ENCODE peak calls at places on chromosome 22, in nine cellular contexts. One of them, this sample, is unnamed. For H3K4me1, the result is how much of the 10 kb centered on the place peaks cover.

GRCh38 chr22:49292909-49293308 is 534.8 kb downstream of the BRD1 start:
- DNase-seq in uterus: no peak
- DNase-seq in OCI-LY7: no peak
- DNase-seq in neural progenitor cell: no peak
- DNase-seq in mammary epithelial cell: no peak
- DNase-seq in prostate gland: no peak
- DNase-seq in SJSA1: peak
- DNase-seq in small intestine: no peak
- DNase-seq in ovary: no peak
- DNase-seq in this sample: no peak

GRCh38 chr22:20957118-20957690 is 9.9 kb upstream of the AIFM3 start:
- DNase-seq in uterus: no peak
- DNase-seq in OCI-LY7: no peak
- DNase-seq in neural progenitor cell: peak
- DNase-seq in mammary epithelial cell: no peak
- DNase-seq in prostate gland: no peak
- DNase-seq in SJSA1: no peak
- DNase-seq in small intestine: peak
- DNase-seq in ovary: no peak
- DNase-seq in this sample: no peak

GRCh38 chr22:46057762-46058420 is 80.9 kb upstream of the WNT7B start:
- DNase-seq in uterus: peak
- DNase-seq in OCI-LY7: peak
- DNase-seq in neural progenitor cell: no peak
- DNase-seq in mammary epithelial cell: peak
- DNase-seq in prostate gland: peak
- DNase-seq in SJSA1: peak
- DNase-seq in small intestine: peak
- DNase-seq in ovary: peak
- DNase-seq in this sample: no peak

GRCh38 chr22:48886604-48887393 is 940.9 kb downstream of the BRD1 start:
- DNase-seq in uterus: no peak
- DNase-seq in OCI-LY7: no peak
- DNase-seq in neural progenitor cell: no peak
- DNase-seq in mammary epithelial cell: no peak
- DNase-seq in prostate gland: no peak
- DNase-seq in SJSA1: peak
- DNase-seq in small intestine: no peak
- DNase-seq in ovary: peak
- DNase-seq in this sample: no peak

GRCh38 chr22:37760152-37760551 is 47.6 kb upstream of the GCAT start:
- DNase-seq in uterus: no peak
- DNase-seq in OCI-LY7: no peak
- DNase-seq in neural progenitor cell: no peak
- DNase-seq in mammary epithelial cell: no peak
- DNase-seq in prostate gland: no peak
- DNase-seq in SJSA1: no peak
- DNase-seq in small intestine: no peak
- DNase-seq in ovary: no peak
- DNase-seq in this sample: no peak

GRCh38 chr22:36816635-36817428 is at the start of gene PVALB:
- DNase-seq in uterus: no peak
- DNase-seq in OCI-LY7: no peak
- DNase-seq in neural progenitor cell: peak
- DNase-seq in mammary epithelial cell: peak
- DNase-seq in prostate gland: no peak
- DNase-seq in SJSA1: no peak
- DNase-seq in small intestine: peak
- DNase-seq in ovary: no peak
- DNase-seq in this sample: peak

GRCh38 chr22:19224985-19225384 is 46.4 kb upstream of the SLC25A1 start:
- DNase-seq in uterus: no peak
- DNase-seq in OCI-LY7: no peak
- DNase-seq in neural progenitor cell: no peak
- DNase-seq in mammary epithelial cell: no peak
- DNase-seq in prostate gland: no peak
- DNase-seq in SJSA1: no peak
- DNase-seq in small intestine: no peak
- DNase-seq in ovary: no peak
- DNase-seq in this sample: no peak

GRCh38 chr22:28891156-28891733 is 7.9 kb downstream of the ZNRF3 start:
- DNase-seq in uterus: no peak
- DNase-seq in OCI-LY7: no peak
- DNase-seq in neural progenitor cell: no peak
- DNase-seq in mammary epithelial cell: no peak
- DNase-seq in prostate gland: no peak
- DNase-seq in SJSA1: no peak
- DNase-seq in small intestine: no peak
- DNase-seq in ovary: no peak
- DNase-seq in this sample: no peak

GRCh38 chr22:35205956-35206355 is 51.3 kb upstream of the HMGXB4 start:
- DNase-seq in uterus: no peak
- DNase-seq in OCI-LY7: no peak
- DNase-seq in neural progenitor cell: no peak
- DNase-seq in mammary epithelial cell: peak
- DNase-seq in prostate gland: peak
- DNase-seq in SJSA1: no peak
- DNase-seq in small intestine: no peak
- DNase-seq in ovary: no peak
- DNase-seq in this sample: no peak

GRCh38 chr22:36365020-36365411 is 22.8 kb downstream of the MYH9 start:
- DNase-seq in uterus: peak
- DNase-seq in OCI-LY7: no peak
- DNase-seq in neural progenitor cell: peak
- DNase-seq in mammary epithelial cell: peak
- DNase-seq in prostate gland: no peak
- DNase-seq in SJSA1: peak
- DNase-seq in small intestine: peak
- DNase-seq in ovary: peak
- DNase-seq in this sample: peak

GRCh38 chr22:36979016-36979415 is 40.2 kb downstream of the TST start:
- DNase-seq in uterus: no peak
- DNase-seq in OCI-LY7: no peak
- DNase-seq in neural progenitor cell: no peak
- DNase-seq in mammary epithelial cell: no peak
- DNase-seq in prostate gland: no peak
- DNase-seq in SJSA1: no peak
- DNase-seq in small intestine: no peak
- DNase-seq in ovary: no peak
- DNase-seq in this sample: no peak

GRCh38 chr22:21449531-21450319 is 17.5 kb upstream of the TMEM191C start:
- DNase-seq in uterus: peak
- DNase-seq in OCI-LY7: no peak
- DNase-seq in neural progenitor cell: peak
- DNase-seq in mammary epithelial cell: no peak
- DNase-seq in prostate gland: peak
- DNase-seq in SJSA1: peak
- DNase-seq in small intestine: no peak
- DNase-seq in ovary: peak
- DNase-seq in this sample: peak

GRCh38 chr22:28316014-28316413 is 363.6 kb downstream of the TTC28 start:
- DNase-seq in uterus: no peak
- DNase-seq in OCI-LY7: no peak
- DNase-seq in neural progenitor cell: no peak
- DNase-seq in mammary epithelial cell: peak
- DNase-seq in prostate gland: no peak
- DNase-seq in SJSA1: no peak
- DNase-seq in small intestine: peak
- DNase-seq in ovary: no peak
- DNase-seq in this sample: no peak

GRCh38 chr22:35587896-35588295 is 29.2 kb downstream of the MB start:
- DNase-seq in uterus: no peak
- DNase-seq in OCI-LY7: no peak
- DNase-seq in neural progenitor cell: no peak
- DNase-seq in mammary epithelial cell: no peak
- DNase-seq in prostate gland: no peak
- DNase-seq in SJSA1: no peak
- DNase-seq in small intestine: no peak
- DNase-seq in ovary: no peak
- DNase-seq in this sample: no peak

GRCh38 chr22:18965526-18966421 is 29.7 kb upstream of the PRODH start:
- DNase-seq in uterus: no peak
- DNase-seq in OCI-LY7: no peak
- DNase-seq in neural progenitor cell: no peak
- DNase-seq in mammary epithelial cell: no peak
- DNase-seq in prostate gland: no peak
- DNase-seq in SJSA1: no peak
- DNase-seq in small intestine: no peak
- DNase-seq in ovary: no peak
- DNase-seq in this sample: no peak

GRCh38 chr22:25702046-25702445 is 39.9 kb upstream of the MYO18B start:
- DNase-seq in uterus: no peak
- DNase-seq in OCI-LY7: peak
- DNase-seq in neural progenitor cell: no peak
- DNase-seq in mammary epithelial cell: peak
- DNase-seq in prostate gland: no peak
- DNase-seq in SJSA1: no peak
- DNase-seq in small intestine: peak
- DNase-seq in ovary: no peak
- DNase-seq in this sample: no peak

GRCh38 chr22:26169312-26170111 is at the start of gene SEZ6L:
- DNase-seq in uterus: no peak
- DNase-seq in OCI-LY7: no peak
- DNase-seq in neural progenitor cell: peak
- DNase-seq in mammary epithelial cell: no peak
- DNase-seq in prostate gland: no peak
- DNase-seq in SJSA1: no peak
- DNase-seq in small intestine: no peak
- DNase-seq in ovary: no peak
- DNase-seq in this sample: peak

GRCh38 chr22:27461470-27461869 is 340.1 kb downstream of the MN1 start:
- DNase-seq in uterus: no peak
- DNase-seq in OCI-LY7: no peak
- DNase-seq in neural progenitor cell: peak
- DNase-seq in mammary epithelial cell: peak
- DNase-seq in prostate gland: no peak
- DNase-seq in SJSA1: peak
- DNase-seq in small intestine: no peak
- DNase-seq in ovary: no peak
- DNase-seq in this sample: no peak

GRCh38 chr22:46010177-46010867 is 33.4 kb upstream of the WNT7B start:
- DNase-seq in uterus: peak
- DNase-seq in OCI-LY7: no peak
- DNase-seq in neural progenitor cell: no peak
- DNase-seq in mammary epithelial cell: peak
- DNase-seq in prostate gland: no peak
- DNase-seq in SJSA1: no peak
- DNase-seq in small intestine: no peak
- DNase-seq in ovary: no peak
- DNase-seq in this sample: peak

GRCh38 chr22:37559901-37560681 is at the start of gene CDC42EP1:
- DNase-seq in uterus: no peak
- DNase-seq in OCI-LY7: no peak
- DNase-seq in neural progenitor cell: peak
- DNase-seq in mammary epithelial cell: no peak
- DNase-seq in prostate gland: peak
- DNase-seq in SJSA1: no peak
- DNase-seq in small intestine: peak
- DNase-seq in ovary: peak
- DNase-seq in this sample: peak

DNA sequence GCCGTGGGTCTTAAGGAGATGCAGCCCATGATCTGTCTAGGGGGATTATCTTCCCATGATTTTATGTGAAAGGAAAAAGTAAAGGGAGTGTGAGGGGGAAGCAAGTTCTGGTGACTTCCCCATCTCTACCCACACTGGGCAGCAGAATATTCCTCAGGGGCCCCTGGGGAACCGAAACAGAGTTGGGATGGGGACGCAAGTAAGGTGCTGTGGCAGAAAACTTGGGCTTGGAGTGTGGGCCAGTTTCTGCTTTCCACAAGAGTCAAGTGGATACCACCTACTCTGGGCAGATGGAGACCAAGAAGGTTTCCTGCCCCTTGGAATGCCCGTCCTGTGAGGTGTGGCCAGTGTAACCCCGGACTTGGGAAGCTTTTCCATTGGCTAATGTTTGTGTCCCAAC is 64.4 kb downstream of the SGSM3 start:
- DNase-seq in uterus: no peak
- DNase-seq in OCI-LY7: no peak
- DNase-seq in neural progenitor cell: no peak
- DNase-seq in mammary epithelial cell: no peak
- DNase-seq in prostate gland: no peak
- DNase-seq in SJSA1: no peak
- DNase-seq in small intestine: no peak
- DNase-seq in ovary: no peak
- DNase-seq in this sample: no peak
- H3K4me1 ChIP-seq in uterus: under half
- H3K4me1 ChIP-seq in OCI-LY7: half or more
- H3K4me1 ChIP-seq in neural progenitor cell: under half
- H3K4me1 ChIP-seq in mammary epithelial cell: under half
- H3K4me1 ChIP-seq in prostate gland: under half
- H3K4me1 ChIP-seq in SJSA1: under half
- H3K4me1 ChIP-seq in small intestine: under half
- H3K4me1 ChIP-seq in ovary: under half
- H3K4me1 ChIP-seq in this sample: under half

GRCh38 chr22:31085493-31085824 is 4.3 kb downstream of the SMTN start:
- DNase-seq in uterus: peak
- DNase-seq in OCI-LY7: no peak
- DNase-seq in neural progenitor cell: peak
- DNase-seq in mammary epithelial cell: peak
- DNase-seq in prostate gland: no peak
- DNase-seq in SJSA1: no peak
- DNase-seq in small intestine: no peak
- DNase-seq in ovary: no peak
- DNase-seq in this sample: peak
- H3K27ac ChIP-seq in uterus: peak
- H3K27ac ChIP-seq in OCI-LY7: peak
- H3K27ac ChIP-seq in neural progenitor cell: no peak
- H3K27ac ChIP-seq in mammary epithelial cell: peak
- H3K27ac ChIP-seq in prostate gland: peak
- H3K27ac ChIP-seq in SJSA1: no peak
- H3K27ac ChIP-seq in small intestine: no peak
- H3K27ac ChIP-seq in ovary: peak
- H3K27ac ChIP-seq in this sample: peak

GRCh38 chr22:24583972-24584790 is 8.7 kb downstream of the LRRC75B start:
- DNase-seq in uterus: no peak
- DNase-seq in OCI-LY7: no peak
- DNase-seq in neural progenitor cell: no peak
- DNase-seq in mammary epithelial cell: no peak
- DNase-seq in prostate gland: no peak
- DNase-seq in SJSA1: no peak
- DNase-seq in small intestine: no peak
- DNase-seq in ovary: no peak
- DNase-seq in this sample: no peak
- H3K4me3 ChIP-seq in uterus: peak
- H3K4me3 ChIP-seq in OCI-LY7: no peak
- H3K4me3 ChIP-seq in neural progenitor cell: no peak
- H3K4me3 ChIP-seq in mammary epithelial cell: no peak
- H3K4me3 ChIP-seq in prostate gland: peak
- H3K4me3 ChIP-seq in SJSA1: no peak
- H3K4me3 ChIP-seq in small intestine: no peak
- H3K4me3 ChIP-seq in ovary: no peak
- H3K4me3 ChIP-seq in this sample: no peak

DNA sequence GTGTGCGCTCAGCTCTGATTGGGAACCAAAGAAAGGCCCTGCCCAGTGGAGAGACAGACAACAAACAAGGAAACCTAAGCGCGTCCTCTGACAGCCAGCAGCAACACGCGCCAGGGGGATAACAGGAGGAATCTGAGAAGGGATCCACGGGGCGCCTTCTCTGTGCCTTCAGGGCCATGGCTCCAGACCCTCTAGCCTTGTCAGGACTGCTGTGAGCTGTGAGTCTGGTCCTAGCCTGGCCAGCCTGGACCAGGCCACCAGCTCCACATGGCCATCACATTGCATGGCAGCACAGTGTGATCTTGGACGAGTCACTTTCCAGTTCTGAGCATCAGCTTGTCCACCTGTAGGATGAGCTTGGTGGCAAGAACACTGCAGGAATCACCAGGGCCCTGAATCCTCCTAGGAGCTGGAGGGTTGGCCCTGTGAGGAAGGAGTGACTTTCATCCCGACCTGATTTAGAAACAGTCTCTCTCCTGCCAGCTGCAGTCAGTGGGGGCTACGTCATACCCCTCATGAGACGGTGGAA is 11.8 kb upstream of the MGAT3 start:
- DNase-seq in uterus: no peak
- DNase-seq in OCI-LY7: no peak
- DNase-seq in neural progenitor cell: no peak
- DNase-seq in mammary epithelial cell: no peak
- DNase-seq in prostate gland: no peak
- DNase-seq in SJSA1: no peak
- DNase-seq in small intestine: no peak
- DNase-seq in ovary: no peak
- DNase-seq in this sample: no peak
- H3K4me1 ChIP-seq in uterus: under half
- H3K4me1 ChIP-seq in OCI-LY7: half or more
- H3K4me1 ChIP-seq in neural progenitor cell: under half
- H3K4me1 ChIP-seq in mammary epithelial cell: under half
- H3K4me1 ChIP-seq in prostate gland: under half
- H3K4me1 ChIP-seq in SJSA1: under half
- H3K4me1 ChIP-seq in small intestine: under half
- H3K4me1 ChIP-seq in ovary: under half
- H3K4me1 ChIP-seq in this sample: under half

This sample was measured in right cardiac atrium.